ENCODE peak calls at places on chromosomes 16 and 17, in seven cellular contexts. G, D, C, K, V, R and N are unnamed samples. For H3K36me3, the result is how much of the 10 kb centered on the place peaks cover.

GRCh38 chr16:51592013-51592501 is 441.0 kb upstream of the SALL1 start:
- DNase-seq in R (no peak), G (no peak), V (no peak), K (no peak), D (no peak), C (no peak), N (no peak)

GRCh38 chr17:42894283-42895184 is 6.1 kb upstream of the G6PC1 start:
- DNase-seq in V (no peak), D (no peak), C (no peak), K (no peak), R (no peak), G (no peak), N (no peak)

GRCh38 chr16:19874026-19874425 is 10.6 kb downstream of the GPRC5B start:
- DNase-seq in D (no peak), C (no peak), K (peak), G (no peak), V (no peak), R (no peak), N (no peak)

GRCh38 chr17:4968166-4968915 is 724 bp upstream of the SPAG7 start:
- DNase-seq in G (no peak), D (no peak), K (no peak), C (no peak), R (peak), V (no peak), N (no peak)

GRCh38 chr17:61989509-61989908 is 61.7 kb upstream of the INTS2 start:
- DNase-seq in C (no peak), V (no peak), R (no peak), D (no peak), G (no peak), K (no peak), N (no peak)

GRCh38 chr16:87854053-87854906 is 15.0 kb downstream of the SLC7A5 start:
- DNase-seq in D (peak), R (no peak), G (no peak), K (no peak), V (peak), C (no peak), N (peak)

GRCh38 chr17:34300652-34301390 is 15.3 kb downstream of the CCL11 start:
- DNase-seq in V (no peak), D (no peak), G (no peak), K (no peak), C (no peak), R (no peak), N (no peak)

GRCh38 chr17:34675143-34675542 is 95.8 kb downstream of the TMEM132E start:
- DNase-seq in C (no peak), K (no peak), V (no peak), R (no peak), G (no peak), D (no peak), N (no peak)

GRCh38 chr16:89056592-89056991 is 37.1 kb upstream of the ACSF3 start:
- DNase-seq in V (no peak), K (no peak), C (no peak), R (no peak), D (no peak), G (no peak), N (no peak)

GRCh38 chr17:13518271-13519000 is 83.3 kb downstream of the HS3ST3A1 start:
- DNase-seq in C (no peak), G (no peak), R (no peak), K (no peak), V (no peak), D (no peak), N (no peak)

GRCh38 chr17:65564793-65565192 is 3.3 kb upstream of the AXIN2 start:
- DNase-seq in D (no peak), R (peak), V (no peak), G (no peak), C (no peak), K (peak), N (peak)

GRCh38 chr16:50702725-50703124 is 9.3 kb downstream of the NOD2 start:
- DNase-seq in C (no peak), R (no peak), V (no peak), K (no peak), G (no peak), D (no peak), N (no peak)

GRCh38 chr16:81786868-81787267 is 7.8 kb downstream of the PLCG2 start:
- DNase-seq in K (no peak), G (no peak), R (no peak), C (no peak), V (no peak), D (no peak), N (no peak)

GRCh38 chr17:82598256-82599011 is 49.8 kb downstream of the WDR45B start:
- DNase-seq in C (no peak), K (no peak), R (no peak), D (no peak), V (no peak), G (no peak), N (no peak)

GRCh38 chr17:46842835-46843234 is 8.5 kb upstream of the WNT9B start:
- DNase-seq in C (no peak), R (no peak), K (no peak), D (peak), V (no peak), G (peak), N (no peak)

GRCh38 chr17:81127526-81128177 is 37.7 kb upstream of the PVALEF start:
- DNase-seq in G (no peak), R (no peak), C (no peak), D (no peak), V (no peak), K (no peak), N (no peak)

GRCh38 chr16:30896203-30896889 is at the start of gene CTF1:
- DNase-seq in R (peak), G (peak), C (peak), K (peak), D (peak), V (no peak), N (no peak)

GRCh38 chr16:9039208-9039607 is 52.2 kb upstream of the HAPSTR1 start:
- DNase-seq in D (no peak), V (no peak), R (no peak), C (no peak), G (no peak), K (no peak), N (no peak)

GRCh38 chr16:17173134-17173729 is 297.5 kb downstream of the XYLT1 start:
- DNase-seq in G (no peak), D (no peak), V (no peak), R (no peak), K (peak), C (peak), N (no peak)

GRCh38 chr16:46986896-46987295 is 13.4 kb upstream of the DNAJA2 start:
- DNase-seq in V (no peak), K (no peak), D (no peak), R (no peak), G (no peak), C (no peak), N (no peak)

GRCh38 chr17:75881678-75882454 is 3.5 kb upstream of the TRIM47 start:
- DNase-seq in K (no peak), R (no peak), G (no peak), D (no peak), C (no peak), V (no peak), N (no peak)

GRCh38 chr17:4641297-4642195 is at the start of gene ALOX15:
- DNase-seq in C (no peak), K (no peak), R (no peak), V (no peak), G (no peak), D (no peak), N (no peak)

GRCh38 chr16:53768593-53768992 is 64.6 kb downstream of the FTO start:
- DNase-seq in G (peak), R (no peak), C (no peak), D (peak), V (no peak), K (no peak), N (peak)

GRCh38 chr17:71423871-71424546 is 696.8 kb upstream of the SOX9 start:
- DNase-seq in V (no peak), G (peak), R (no peak), D (peak), K (no peak), C (no peak), N (no peak)

GRCh38 chr16:30031477-30031918 is 427 bp upstream of the TLCD3B start:
- DNase-seq in V (no peak), K (no peak), R (no peak), D (no peak), G (no peak), C (no peak), N (no peak)

GRCh38 chr16:84292032-84292431 is 2.6 kb upstream of the WFDC1 start:
- DNase-seq in R (no peak), D (no peak), C (no peak), K (no peak), V (no peak), G (no peak), N (no peak)

GRCh38 chr16:86490859-86491642 is 19.3 kb upstream of the FOXF1 start:
- DNase-seq in D (peak), K (no peak), V (no peak), G (no peak), R (no peak), C (no peak), N (no peak)

GRCh38 chr16:85751665-85752501 is 987 bp upstream of the C16orf74 start:
- DNase-seq in D (peak), K (no peak), R (no peak), C (no peak), V (no peak), G (no peak), N (no peak)

GRCh38 chr16:54787045-54787444 is 143.6 kb upstream of the IRX5 start:
- DNase-seq in G (no peak), K (no peak), D (no peak), V (no peak), C (no peak), R (no peak), N (no peak)

GRCh38 chr17:69949931-69950330 is 125.1 kb upstream of the KCNJ16 start:
- DNase-seq in V (no peak), K (no peak), C (no peak), R (no peak), G (no peak), D (no peak), N (no peak)

GRCh38 chr16:78988361-78988992 is 612.1 kb downstream of the MAF start:
- DNase-seq in K (no peak), G (no peak), C (no peak), D (no peak), V (no peak), R (no peak), N (no peak)

GRCh38 chr17:50918933-50919296 is 52.8 kb upstream of the TOB1 start:
- DNase-seq in V (no peak), C (no peak), D (no peak), K (no peak), G (no peak), R (no peak), N (no peak)

GRCh38 chr16:80197790-80198201 is 343.0 kb upstream of the DYNLRB2 start:
- DNase-seq in K (no peak), G (no peak), D (peak), C (no peak), V (no peak), R (no peak), N (no peak)

GRCh38 chr17:1228752-1229353 is 41.4 kb upstream of the BHLHA9 start:
- DNase-seq in C (no peak), R (no peak), V (no peak), G (no peak), K (no peak), D (no peak), N (no peak)

GRCh38 chr16:85480727-85481101 is 132.4 kb upstream of the GSE1 start:
- DNase-seq in V (no peak), D (no peak), G (no peak), R (no peak), C (no peak), K (no peak), N (no peak)

GRCh38 chr17:37683454-37683984 is 40.3 kb upstream of the DDX52 start:
- DNase-seq in K (no peak), V (no peak), C (no peak), R (no peak), D (no peak), G (no peak), N (no peak)

DNA sequence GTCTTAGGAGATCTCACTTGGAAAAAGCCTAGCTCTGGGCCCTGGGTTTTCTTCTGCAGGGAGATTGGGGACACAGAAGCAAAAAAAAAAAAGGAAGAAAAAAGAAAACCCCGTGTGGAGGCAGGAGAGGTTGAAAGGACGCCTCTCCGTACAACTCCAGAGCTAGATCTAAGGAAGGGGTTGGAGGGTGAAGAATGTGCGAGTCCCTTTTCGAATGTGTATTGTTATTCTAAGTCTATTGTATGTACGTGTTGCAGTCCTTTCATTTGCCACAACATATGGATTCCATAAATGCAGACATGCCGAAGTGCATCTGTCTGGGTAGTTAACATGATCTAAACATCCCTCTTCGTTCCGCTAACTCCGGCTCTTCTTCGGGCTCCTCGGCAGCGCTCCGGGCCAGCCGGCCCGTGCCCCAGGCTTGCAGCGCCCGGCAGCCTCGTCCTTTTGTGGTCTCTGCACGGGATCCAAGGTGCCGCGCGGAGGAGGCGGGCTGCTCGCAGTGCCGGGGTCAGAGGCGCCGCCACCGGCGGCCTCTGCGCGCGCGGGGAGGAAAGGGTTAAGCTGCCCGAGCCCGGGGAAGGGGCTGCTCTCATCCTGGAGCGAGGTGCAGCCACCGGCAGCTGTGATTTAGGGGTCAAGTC is 14.8 kb upstream of the ZFHX3 start:
- DNase-seq in K (no peak), D (no peak), G (no peak), V (no peak), C (no peak), R (no peak), N (peak)
- H3K4me3 ChIP-seq in K (peak), D (no peak), G (no peak), V (no peak), C (peak), R (no peak), N (peak)

GRCh38 chr16:67864594-67864993 is 8.3 kb upstream of the EDC4 start:
- DNase-seq in D (no peak), C (no peak), V (no peak), K (no peak), R (no peak), G (no peak), N (no peak)
- H3K36me3 ChIP-seq in D (under half), C (half or more), V (under half), K (under half), R (under half), G (under half), N (half or more)

DNA sequence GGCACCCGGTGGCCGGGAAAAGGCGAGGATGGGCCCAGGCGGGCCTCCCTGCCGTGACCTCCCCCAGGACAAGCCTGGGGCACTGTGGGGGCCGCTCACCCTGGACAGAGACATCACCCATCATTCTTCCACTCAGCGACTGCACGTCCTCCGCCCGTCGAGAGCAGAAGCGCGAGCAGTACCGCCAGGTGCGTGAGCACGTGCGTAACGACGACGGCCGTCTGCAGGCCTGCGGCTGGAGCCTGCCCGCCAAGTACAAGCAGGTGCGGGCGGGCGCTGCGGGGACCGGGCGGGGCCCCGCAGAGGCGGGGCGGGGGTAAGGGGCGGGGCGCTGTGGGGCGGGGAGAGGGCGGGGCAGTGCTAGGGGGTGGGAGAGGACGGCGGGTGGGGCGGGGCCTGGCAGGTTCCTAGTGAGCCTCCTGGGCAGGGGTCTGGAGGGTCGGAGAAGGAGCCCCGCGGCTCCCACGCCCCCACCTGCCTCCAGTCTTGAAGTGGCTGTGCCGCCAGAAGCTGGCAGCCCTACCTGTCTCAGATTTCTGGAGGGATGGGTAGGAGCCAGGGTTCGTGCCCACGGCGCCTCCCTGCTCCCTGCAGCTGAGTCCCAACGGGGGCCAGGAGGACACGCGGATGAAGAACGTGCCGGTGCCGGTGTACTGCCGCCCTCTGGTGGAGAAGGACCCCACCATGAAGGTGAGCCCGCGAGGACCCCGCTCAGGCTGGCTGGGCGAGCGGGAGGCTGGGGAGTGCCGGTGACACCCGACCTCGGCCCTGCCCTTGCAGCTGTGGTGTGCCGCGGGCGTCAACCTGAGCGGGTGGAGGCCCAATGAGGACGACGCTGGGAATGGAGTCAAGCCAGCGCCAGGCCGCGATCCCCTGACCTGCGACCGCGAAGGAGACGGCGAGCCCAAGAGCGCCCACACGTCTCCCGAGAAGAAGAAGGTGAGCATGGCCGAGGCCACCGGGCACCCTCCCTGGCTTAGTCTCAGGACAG is 7.5 kb downstream of the NME3 start:
- DNase-seq in K (no peak), V (no peak), C (no peak), D (no peak), R (no peak), G (no peak), N (no peak)
- H3K4me3 ChIP-seq in K (no peak), V (no peak), C (no peak), D (no peak), R (no peak), G (no peak), N (no peak)

GRCh38 chr16:71927787-71928186 is 32.5 kb downstream of the IST1 start:
- DNase-seq in G (no peak), R (no peak), C (peak), D (no peak), K (no peak), V (no peak), N (no peak)

GRCh38 chr16:71930013-71930563 is 34.8 kb downstream of the IST1 start:
- DNase-seq in V (no peak), C (no peak), R (no peak), D (peak), K (no peak), G (no peak), N (no peak)

GRCh38 chr16:71930993-71931392 is 35.7 kb downstream of the IST1 start:
- DNase-seq in C (no peak), D (no peak), G (no peak), V (no peak), R (no peak), K (no peak), N (no peak)

GRCh38 chr16:71927383-71927782 is 32.1 kb downstream of the IST1 start:
- DNase-seq in G (peak), V (no peak), K (peak), R (peak), D (peak), C (peak), N (no peak)

DNA sequence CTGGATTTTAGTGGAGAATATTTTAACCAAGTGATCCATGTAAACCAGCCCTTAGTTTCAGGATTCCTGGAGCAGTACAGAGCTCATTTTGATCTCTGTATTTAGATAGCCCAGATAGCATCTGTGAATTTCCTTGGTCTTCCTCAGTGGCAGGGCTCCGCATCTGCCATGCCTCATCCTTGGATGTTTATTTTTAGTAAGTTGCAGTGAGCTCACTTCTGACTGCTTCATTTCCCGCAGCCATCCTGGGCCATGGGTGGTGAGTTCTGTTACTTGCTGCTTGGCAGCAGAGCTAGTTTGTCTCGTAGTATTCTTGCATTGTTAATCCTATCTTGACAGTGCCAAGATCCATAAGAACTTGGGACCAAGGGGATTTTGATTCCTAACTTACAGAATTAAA is 33.7 kb downstream of the IST1 start:
- DNase-seq in V (no peak), D (no peak), G (no peak), R (no peak), K (peak), C (no peak), N (no peak)
- H3K36me3 ChIP-seq in V (under half), D (under half), G (under half), R (under half), K (half or more), C (half or more), N (half or more)